ENCODE peak calls at places on chromosome 13, in six cellular contexts. B, A, O, X, Q and U are unnamed samples. For H3K36me3, the result is how much of the 10 kb centered on the place peaks cover.

GRCh38 chr13:89457977-89458376 is 1786.8 kb downstream of the SLITRK5 start:
- DNase-seq in B (no peak), A (no peak), O (peak), X (peak), Q (peak), U (no peak)

GRCh38 chr13:51923983-51924539 is 62.3 kb downstream of the CCDC70 start:
- DNase-seq in B (no peak), A (no peak), O (peak), X (no peak), Q (no peak), U (no peak)

GRCh38 chr13:110232146-110232545 is 74.8 kb downstream of the COL4A1 start:
- DNase-seq in B (no peak), A (no peak), O (no peak), X (peak), Q (no peak), U (no peak)

GRCh38 chr13:52006491-52007245 is 4.6 kb downstream of the ATP7B start:
- DNase-seq in B (no peak), A (no peak), O (no peak), X (no peak), Q (no peak), U (no peak)

GRCh38 chr13:43783820-43784219 is 3.0 kb downstream of the ENOX1 start:
- DNase-seq in B (no peak), A (no peak), O (peak), X (peak), Q (peak), U (no peak)

GRCh38 chr13:101624210-101624922 is 171.9 kb downstream of the ITGBL1 start:
- DNase-seq in B (no peak), A (no peak), O (no peak), X (peak), Q (peak), U (no peak)

GRCh38 chr13:102402292-102402691 is 444 bp upstream of the FGF14 start:
- DNase-seq in B (peak), A (peak), O (peak), X (no peak), Q (no peak), U (no peak)

GRCh38 chr13:109744512-109745051 is 41.8 kb downstream of the IRS2 start:
- DNase-seq in B (peak), A (peak), O (no peak), X (no peak), Q (no peak), U (peak)

GRCh38 chr13:33188093-33188882 is 97.3 kb downstream of the STARD13 start:
- DNase-seq in B (no peak), A (no peak), O (peak), X (peak), Q (no peak), U (no peak)

GRCh38 chr13:91526543-91527033 is 128.2 kb downstream of the GPC5 start:
- DNase-seq in B (no peak), A (no peak), O (no peak), X (no peak), Q (no peak), U (no peak)

GRCh38 chr13:53201454-53202225 is 173.0 kb downstream of the OLFM4 start:
- DNase-seq in B (no peak), A (peak), O (peak), X (no peak), Q (no peak), U (no peak)

GRCh38 chr13:77836423-77836822 is 82.2 kb downstream of the EDNRB start:
- DNase-seq in B (no peak), A (no peak), O (no peak), X (no peak), Q (no peak), U (no peak)

GRCh38 chr13:96958286-96958891 is 35.9 kb downstream of the OXGR1 start:
- DNase-seq in B (no peak), A (no peak), O (peak), X (peak), Q (no peak), U (peak)

GRCh38 chr13:42860485-42860884 is 79.1 kb downstream of the FAM216B start:
- DNase-seq in B (no peak), A (no peak), O (no peak), X (no peak), Q (no peak), U (no peak)

GRCh38 chr13:101763191-101763590 is 310.7 kb downstream of the ITGBL1 start:
- DNase-seq in B (no peak), A (no peak), O (no peak), X (no peak), Q (peak), U (no peak)

GRCh38 chr13:106418556-106418955 is 116.9 kb downstream of the EFNB2 start:
- DNase-seq in B (no peak), A (no peak), O (peak), X (no peak), Q (no peak), U (no peak)

GRCh38 chr13:91426913-91427312 is 28.5 kb downstream of the GPC5 start:
- DNase-seq in B (no peak), A (no peak), O (no peak), X (no peak), Q (no peak), U (no peak)

GRCh38 chr13:42498521-42498920 is 75.4 kb upstream of the TNFSF11 start:
- DNase-seq in B (no peak), A (no peak), O (no peak), X (no peak), Q (no peak), U (no peak)

GRCh38 chr13:84645196-84646071 is 763.2 kb upstream of the SLITRK1 start:
- DNase-seq in B (no peak), A (no peak), O (peak), X (no peak), Q (no peak), U (no peak)

GRCh38 chr13:91375119-91375729 is 23.2 kb upstream of the GPC5 start:
- DNase-seq in B (no peak), A (no peak), O (peak), X (no peak), Q (no peak), U (no peak)

GRCh38 chr13:97369269-97369893 is 64.6 kb upstream of the RAP2A start:
- DNase-seq in B (no peak), A (no peak), O (peak), X (peak), Q (no peak), U (no peak)

GRCh38 chr13:43348397-43348796 is 325.0 kb downstream of the DNAJC15 start:
- DNase-seq in B (no peak), A (no peak), O (peak), X (peak), Q (no peak), U (no peak)

GRCh38 chr13:79775830-79776229 is 294.9 kb downstream of the NDFIP2 start:
- DNase-seq in B (peak), A (no peak), O (peak), X (peak), Q (peak), U (no peak)

GRCh38 chr13:76854894-76855293 is 31.3 kb downstream of the KCTD12 start:
- DNase-seq in B (no peak), A (no peak), O (peak), X (no peak), Q (no peak), U (no peak)

GRCh38 chr13:74388626-74389025 is 254.4 kb upstream of the KLF12 start:
- DNase-seq in B (no peak), A (no peak), O (no peak), X (no peak), Q (no peak), U (no peak)

GRCh38 chr13:95509521-95510315 is 42.8 kb upstream of the CLDN10 start:
- DNase-seq in B (no peak), A (no peak), O (peak), X (no peak), Q (peak), U (no peak)

DNA sequence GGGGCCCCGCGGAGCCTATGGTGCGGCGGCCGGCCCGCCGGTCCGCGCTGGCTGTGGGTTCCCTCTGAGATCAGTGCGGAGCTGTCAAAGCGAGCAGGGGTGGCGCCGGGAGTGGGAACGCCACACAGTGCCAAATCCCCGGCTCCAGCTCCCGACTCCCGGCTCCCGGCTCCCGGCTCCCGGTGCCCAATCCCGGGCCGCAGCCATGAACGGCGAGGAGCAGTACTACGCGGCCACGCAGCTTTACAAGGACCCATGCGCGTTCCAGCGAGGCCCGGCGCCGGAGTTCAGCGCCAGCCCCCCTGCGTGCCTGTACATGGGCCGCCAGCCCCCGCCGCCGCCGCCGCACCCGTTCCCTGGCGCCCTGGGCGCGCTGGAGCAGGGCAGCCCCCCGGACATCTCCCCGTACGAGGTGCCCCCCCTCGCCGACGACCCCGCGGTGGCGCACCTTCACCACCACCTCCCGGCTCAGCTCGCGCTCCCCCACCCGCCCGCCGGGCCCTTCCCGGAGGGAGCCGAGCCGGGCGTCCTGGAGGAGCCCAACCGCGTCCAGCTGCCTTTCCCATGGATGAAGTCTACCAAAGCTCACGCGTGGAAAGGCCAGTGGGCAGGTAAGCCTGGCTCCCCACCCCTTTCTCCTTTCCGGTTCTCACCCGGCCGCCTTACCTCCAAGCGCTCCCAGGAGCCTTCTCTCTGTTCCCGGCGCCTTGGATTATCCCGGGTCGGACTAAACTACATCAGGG is at the start of gene PDX1:
- DNase-seq in B (no peak), A (peak), O (peak), X (no peak), Q (no peak), U (no peak)
- H3K27ac ChIP-seq in B (no peak), A (no peak), O (no peak), X (no peak), Q (no peak), U (no peak)

GRCh38 chr13:20019033-20019432 is 60.5 kb downstream of the ZMYM2 start:
- DNase-seq in B (no peak), A (no peak), O (no peak), X (no peak), Q (no peak), U (no peak)

GRCh38 chr13:20016649-20017364 is 58.3 kb downstream of the ZMYM2 start:
- DNase-seq in B (no peak), A (no peak), O (no peak), X (no peak), Q (no peak), U (no peak)

GRCh38 chr13:20015763-20016162 is 57.2 kb downstream of the ZMYM2 start:
- DNase-seq in B (no peak), A (no peak), O (no peak), X (no peak), Q (no peak), U (no peak)

GRCh38 chr13:20017365-20017711 is 58.8 kb downstream of the ZMYM2 start:
- DNase-seq in B (no peak), A (no peak), O (no peak), X (no peak), Q (no peak), U (no peak)
- H3K36me3 ChIP-seq in B (under half), A (half or more), O (under half), X (under half), Q (under half), U (under half)

DNA sequence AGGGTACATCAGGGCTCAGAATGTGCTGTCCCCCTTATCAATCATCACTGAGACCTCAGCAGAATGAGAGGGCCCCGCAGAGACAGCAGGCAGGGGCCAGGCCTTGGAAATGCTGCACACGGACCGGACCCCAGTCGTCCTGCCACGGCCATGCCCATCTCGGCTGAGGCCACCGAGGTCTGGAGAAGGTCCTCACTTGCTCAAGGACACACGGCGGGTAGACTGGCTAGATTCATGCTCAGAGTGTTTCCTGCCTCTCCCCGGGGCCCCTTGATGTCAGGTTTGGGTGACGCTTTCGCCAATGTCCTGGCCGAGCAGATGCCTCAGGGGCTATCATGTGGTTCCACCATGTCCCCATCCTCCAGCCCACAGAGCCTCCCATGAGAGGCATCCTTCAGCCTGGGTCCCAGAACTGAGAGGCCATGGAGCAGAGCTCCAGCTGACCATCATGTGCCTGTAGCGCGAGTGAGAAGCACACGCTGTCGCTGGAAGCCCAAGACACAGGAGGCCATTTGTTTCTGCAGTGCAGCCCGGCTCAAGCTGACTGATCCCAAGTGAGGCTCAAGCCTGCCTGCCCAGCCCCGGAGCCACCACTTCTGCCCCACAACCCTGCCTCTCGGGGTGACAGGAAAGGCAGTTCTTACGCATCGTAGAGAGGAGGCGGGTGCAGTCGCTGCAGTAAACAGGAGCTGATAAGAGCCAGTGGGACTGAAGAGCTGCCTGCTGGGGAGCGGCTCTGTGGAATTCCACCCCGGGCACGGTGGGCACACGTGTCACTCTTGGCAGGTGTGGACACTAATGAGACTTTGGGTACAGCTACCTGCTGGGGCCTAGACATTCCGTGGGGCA is 53.9 kb upstream of the GAS6 start:
- DNase-seq in B (peak), A (no peak), O (no peak), X (no peak), Q (no peak), U (no peak)
- H3K27ac ChIP-seq in B (no peak), A (no peak), O (no peak), X (no peak), Q (no peak), U (no peak)

DNA sequence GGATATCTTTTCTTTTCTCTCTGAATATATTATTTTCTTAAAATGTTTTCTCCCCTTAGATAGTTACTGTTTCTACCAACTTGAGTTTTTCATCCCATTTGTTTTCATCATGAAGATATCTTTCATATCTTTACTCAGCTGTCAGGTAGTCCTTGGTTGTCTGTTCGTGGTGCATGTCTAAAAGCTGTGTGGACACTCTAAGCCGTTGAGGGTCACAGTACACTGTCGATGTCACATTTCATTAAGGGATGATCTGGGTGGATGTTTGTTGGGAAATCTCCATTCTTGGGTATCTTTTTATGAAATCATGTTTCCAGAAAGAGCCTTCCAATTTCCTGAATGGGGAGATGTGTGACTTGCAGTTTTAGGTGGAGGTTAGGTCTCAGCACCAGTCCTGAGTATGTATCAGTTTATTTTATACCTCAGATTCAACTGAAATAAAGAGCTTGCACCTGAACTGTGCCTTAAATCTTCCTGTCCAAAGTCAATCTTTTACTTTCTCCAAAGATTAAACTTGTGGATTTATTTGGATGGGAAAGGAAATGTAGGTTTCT is 23.2 kb downstream of the ZMYM2 start:
- DNase-seq in B (no peak), A (no peak), O (no peak), X (no peak), Q (no peak), U (no peak)
- H3K36me3 ChIP-seq in B (under half), A (under half), O (under half), X (under half), Q (under half), U (under half)

DNA sequence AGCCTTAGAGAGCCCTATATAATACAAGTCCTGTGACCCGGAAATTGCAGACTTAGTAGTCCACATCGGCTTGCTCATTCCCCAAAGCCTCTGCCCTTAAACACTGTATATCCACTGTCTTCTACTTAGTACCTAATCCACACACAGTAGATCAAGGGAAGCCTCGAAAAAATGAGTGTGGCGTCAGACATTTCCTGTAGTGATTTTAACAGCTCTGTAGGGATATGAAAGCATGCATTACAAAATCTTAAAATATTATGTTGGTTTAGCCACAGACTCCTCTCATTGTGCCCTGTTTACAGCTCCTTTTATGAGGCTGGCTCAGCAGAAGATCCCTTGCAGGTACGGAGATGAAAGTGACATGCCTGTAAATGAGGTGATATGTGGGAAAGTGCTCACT is 416.3 kb downstream of the LIG4 start:
- DNase-seq in B (no peak), A (no peak), O (peak), X (peak), Q (no peak), U (no peak)
- H3K27ac ChIP-seq in B (no peak), A (no peak), O (peak), X (no peak), Q (no peak), U (no peak)

GRCh38 chr13:99339230-99339721 is 32.1 kb upstream of the GPR183 start:
- DNase-seq in B (no peak), A (no peak), O (no peak), X (no peak), Q (no peak), U (no peak)
- H3K36me3 ChIP-seq in B (half or more), A (under half), O (under half), X (under half), Q (under half), U (under half)

DNA sequence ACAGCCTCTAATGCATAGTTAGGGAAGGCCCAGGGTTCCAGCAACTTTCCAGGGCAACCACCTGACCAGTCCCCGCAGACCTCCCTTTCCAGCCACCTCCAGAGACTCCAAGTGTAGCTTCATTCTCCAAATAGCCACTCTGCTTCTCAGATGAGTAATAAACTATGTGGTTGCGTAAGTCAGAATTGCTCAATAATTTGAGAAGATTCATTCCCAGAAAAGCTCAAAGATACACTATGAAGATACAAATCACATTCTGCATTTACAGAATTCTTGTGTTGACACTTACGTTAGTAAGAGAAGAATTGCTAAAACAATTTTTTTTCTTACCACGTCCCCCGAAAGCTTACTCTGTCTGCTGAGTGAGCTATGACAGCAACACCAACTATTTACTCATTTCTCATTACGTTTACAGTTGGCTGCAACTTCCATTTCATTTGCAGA is 8.2 kb upstream of the LATS2 start:
- DNase-seq in B (no peak), A (peak), O (peak), X (no peak), Q (peak), U (no peak)
- H3K27ac ChIP-seq in B (no peak), A (peak), O (peak), X (no peak), Q (peak), U (no peak)